ENCODE peak calls at places on chromosomes 1 and 21, in eight cellular contexts. One of them, this sample, is unnamed.

GRCh38 chr1:211859405-211859804 is 28.8 kb upstream of the LPGAT1 start:
- DNase-seq in endothelial cell of umbilical vein: no peak
- DNase-seq in IMR-90: no peak
- DNase-seq in neural progenitor cell: no peak
- DNase-seq in RWPE2: no peak
- DNase-seq in AG09309: no peak
- DNase-seq in AG10803: no peak
- DNase-seq in fibroblast of mammary gland: no peak
- DNase-seq in this sample: no peak

GRCh38 chr21:29074007-29074376 is 544 bp upstream of the CCT8 start:
- DNase-seq in endothelial cell of umbilical vein: no peak
- DNase-seq in AG10803: no peak
- DNase-seq in fibroblast of mammary gland: no peak
- DNase-seq in neural progenitor cell: no peak
- DNase-seq in IMR-90: no peak
- DNase-seq in RWPE2: no peak
- DNase-seq in AG09309: no peak
- DNase-seq in this sample: no peak

GRCh38 chr1:99992760-99993467 is 23.1 kb downstream of the SLC35A3 start:
- DNase-seq in RWPE2: no peak
- DNase-seq in IMR-90: no peak
- DNase-seq in neural progenitor cell: no peak
- DNase-seq in endothelial cell of umbilical vein: no peak
- DNase-seq in AG10803: no peak
- DNase-seq in fibroblast of mammary gland: no peak
- DNase-seq in AG09309: no peak
- DNase-seq in this sample: no peak

GRCh38 chr1:150550222-150551048 is 1.2 kb downstream of the ADAMTSL4 start:
- DNase-seq in fibroblast of mammary gland: peak
- DNase-seq in IMR-90: no peak
- DNase-seq in neural progenitor cell: peak
- DNase-seq in AG09309: no peak
- DNase-seq in endothelial cell of umbilical vein: no peak
- DNase-seq in AG10803: no peak
- DNase-seq in RWPE2: no peak
- DNase-seq in this sample: no peak

GRCh38 chr21:26753822-26754221 is 91.4 kb downstream of the ADAMTS1 start:
- DNase-seq in AG10803: no peak
- DNase-seq in IMR-90: no peak
- DNase-seq in RWPE2: no peak
- DNase-seq in fibroblast of mammary gland: no peak
- DNase-seq in AG09309: no peak
- DNase-seq in endothelial cell of umbilical vein: no peak
- DNase-seq in neural progenitor cell: no peak
- DNase-seq in this sample: no peak

GRCh38 chr1:107750364-107750959 is 214.5 kb downstream of the VAV3 start:
- DNase-seq in IMR-90: peak
- DNase-seq in AG09309: peak
- DNase-seq in RWPE2: no peak
- DNase-seq in AG10803: peak
- DNase-seq in fibroblast of mammary gland: peak
- DNase-seq in endothelial cell of umbilical vein: peak
- DNase-seq in neural progenitor cell: peak
- DNase-seq in this sample: peak

GRCh38 chr1:193712356-193712755 is 525.9 kb upstream of the B3GALT2 start:
- DNase-seq in IMR-90: no peak
- DNase-seq in RWPE2: no peak
- DNase-seq in fibroblast of mammary gland: no peak
- DNase-seq in AG10803: no peak
- DNase-seq in AG09309: no peak
- DNase-seq in endothelial cell of umbilical vein: no peak
- DNase-seq in neural progenitor cell: no peak
- DNase-seq in this sample: no peak

GRCh38 chr1:17184822-17185484 is 20.0 kb upstream of the PADI1 start:
- DNase-seq in AG09309: no peak
- DNase-seq in neural progenitor cell: no peak
- DNase-seq in RWPE2: peak
- DNase-seq in AG10803: no peak
- DNase-seq in IMR-90: no peak
- DNase-seq in fibroblast of mammary gland: no peak
- DNase-seq in endothelial cell of umbilical vein: no peak
- DNase-seq in this sample: no peak

GRCh38 chr21:41460578-41461527 is 34.8 kb downstream of the MX1 start:
- DNase-seq in RWPE2: no peak
- DNase-seq in AG10803: peak
- DNase-seq in AG09309: peak
- DNase-seq in IMR-90: peak
- DNase-seq in neural progenitor cell: peak
- DNase-seq in fibroblast of mammary gland: peak
- DNase-seq in endothelial cell of umbilical vein: peak
- DNase-seq in this sample: no peak

GRCh38 chr1:200172311-200172710 is 144.8 kb downstream of the NR5A2 start:
- DNase-seq in IMR-90: peak
- DNase-seq in neural progenitor cell: no peak
- DNase-seq in fibroblast of mammary gland: peak
- DNase-seq in AG10803: peak
- DNase-seq in endothelial cell of umbilical vein: no peak
- DNase-seq in AG09309: peak
- DNase-seq in RWPE2: no peak
- DNase-seq in this sample: no peak

GRCh38 chr1:172941456-172941855 is 109.3 kb downstream of the TNFSF18 start:
- DNase-seq in AG09309: no peak
- DNase-seq in fibroblast of mammary gland: no peak
- DNase-seq in RWPE2: no peak
- DNase-seq in AG10803: no peak
- DNase-seq in neural progenitor cell: no peak
- DNase-seq in IMR-90: no peak
- DNase-seq in endothelial cell of umbilical vein: no peak
- DNase-seq in this sample: no peak

GRCh38 chr1:70146488-70146887 is 58.9 kb downstream of the LRRC40 start:
- DNase-seq in fibroblast of mammary gland: peak
- DNase-seq in neural progenitor cell: no peak
- DNase-seq in AG10803: peak
- DNase-seq in IMR-90: peak
- DNase-seq in RWPE2: no peak
- DNase-seq in endothelial cell of umbilical vein: no peak
- DNase-seq in AG09309: no peak
- DNase-seq in this sample: no peak

GRCh38 chr1:36918604-36919003 is 115.7 kb downstream of the GRIK3 start:
- DNase-seq in AG10803: no peak
- DNase-seq in neural progenitor cell: no peak
- DNase-seq in RWPE2: no peak
- DNase-seq in fibroblast of mammary gland: no peak
- DNase-seq in IMR-90: no peak
- DNase-seq in endothelial cell of umbilical vein: no peak
- DNase-seq in AG09309: no peak
- DNase-seq in this sample: no peak

GRCh38 chr1:87074001-87074795 is 159.8 kb downstream of the HS2ST1 start:
- DNase-seq in AG10803: peak
- DNase-seq in endothelial cell of umbilical vein: no peak
- DNase-seq in neural progenitor cell: no peak
- DNase-seq in RWPE2: no peak
- DNase-seq in AG09309: no peak
- DNase-seq in IMR-90: no peak
- DNase-seq in fibroblast of mammary gland: peak
- DNase-seq in this sample: no peak

GRCh38 chr21:20404915-20405314 is 593.3 kb upstream of the NCAM2 start:
- DNase-seq in IMR-90: no peak
- DNase-seq in AG09309: no peak
- DNase-seq in fibroblast of mammary gland: no peak
- DNase-seq in endothelial cell of umbilical vein: no peak
- DNase-seq in AG10803: no peak
- DNase-seq in RWPE2: no peak
- DNase-seq in neural progenitor cell: peak
- DNase-seq in this sample: no peak

GRCh38 chr1:171576144-171576543 is 45.9 kb upstream of the MYOCOS start:
- DNase-seq in endothelial cell of umbilical vein: no peak
- DNase-seq in AG09309: no peak
- DNase-seq in AG10803: no peak
- DNase-seq in IMR-90: no peak
- DNase-seq in neural progenitor cell: no peak
- DNase-seq in RWPE2: no peak
- DNase-seq in fibroblast of mammary gland: no peak
- DNase-seq in this sample: no peak

GRCh38 chr1:199995096-199995685 is 32.3 kb upstream of the NR5A2 start:
- DNase-seq in RWPE2: no peak
- DNase-seq in AG10803: no peak
- DNase-seq in endothelial cell of umbilical vein: no peak
- DNase-seq in IMR-90: no peak
- DNase-seq in neural progenitor cell: no peak
- DNase-seq in fibroblast of mammary gland: no peak
- DNase-seq in AG09309: no peak
- DNase-seq in this sample: no peak

GRCh38 chr21:42222821-42223390 is 4.0 kb downstream of the ABCG1 start:
- DNase-seq in IMR-90: no peak
- DNase-seq in AG10803: no peak
- DNase-seq in RWPE2: peak
- DNase-seq in AG09309: no peak
- DNase-seq in endothelial cell of umbilical vein: no peak
- DNase-seq in neural progenitor cell: no peak
- DNase-seq in fibroblast of mammary gland: no peak
- DNase-seq in this sample: no peak

DNA sequence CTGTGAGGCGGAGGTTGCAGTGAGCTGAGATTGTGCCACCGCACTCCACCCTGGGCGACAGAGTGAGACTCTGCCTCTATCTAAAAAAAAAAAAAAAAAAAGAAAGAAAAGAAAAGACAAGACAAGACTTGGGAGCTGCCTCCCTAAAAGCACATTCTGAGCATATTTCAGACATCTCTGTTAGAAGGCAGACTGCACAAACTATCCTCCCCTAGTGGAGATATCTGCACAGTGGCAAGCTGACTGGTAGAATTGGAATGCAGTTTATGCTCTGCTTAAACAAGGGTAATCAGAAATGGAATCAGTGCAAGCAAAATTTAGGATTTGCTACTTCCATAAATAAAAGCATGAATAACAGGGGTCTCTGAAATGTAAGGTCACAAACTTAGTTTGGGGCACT is 31.8 kb downstream of the GNG4 start:
- DNase-seq in AG10803: peak
- DNase-seq in IMR-90: peak
- DNase-seq in fibroblast of mammary gland: peak
- DNase-seq in neural progenitor cell: no peak
- DNase-seq in RWPE2: no peak
- DNase-seq in AG09309: peak
- DNase-seq in endothelial cell of umbilical vein: no peak
- DNase-seq in this sample: no peak
- TF ChIP-seq CTCF in AG10803: peak
- TF ChIP-seq CTCF in IMR-90: peak
- TF ChIP-seq CTCF in fibroblast of mammary gland: peak
- TF ChIP-seq CTCF in neural progenitor cell: no peak
- TF ChIP-seq CTCF in RWPE2: no peak
- TF ChIP-seq CTCF in AG09309: peak
- TF ChIP-seq CTCF in endothelial cell of umbilical vein: no peak
- TF ChIP-seq CTCF in this sample: peak

GRCh38 chr21:31295676-31296075 is 48.4 kb downstream of the TIAM1 start:
- DNase-seq in fibroblast of mammary gland: no peak
- DNase-seq in neural progenitor cell: no peak
- DNase-seq in endothelial cell of umbilical vein: no peak
- DNase-seq in IMR-90: no peak
- DNase-seq in AG10803: no peak
- DNase-seq in RWPE2: no peak
- DNase-seq in AG09309: no peak
- DNase-seq in this sample: no peak

GRCh38 chr21:31290765-31291164 is 53.3 kb downstream of the TIAM1 start:
- DNase-seq in RWPE2: no peak
- DNase-seq in fibroblast of mammary gland: peak
- DNase-seq in AG09309: no peak
- DNase-seq in IMR-90: no peak
- DNase-seq in neural progenitor cell: no peak
- DNase-seq in endothelial cell of umbilical vein: no peak
- DNase-seq in AG10803: no peak
- DNase-seq in this sample: no peak

GRCh38 chr21:31293986-31294385 is 50.1 kb downstream of the TIAM1 start:
- DNase-seq in endothelial cell of umbilical vein: peak
- DNase-seq in fibroblast of mammary gland: peak
- DNase-seq in AG10803: peak
- DNase-seq in AG09309: peak
- DNase-seq in RWPE2: no peak
- DNase-seq in IMR-90: peak
- DNase-seq in neural progenitor cell: no peak
- DNase-seq in this sample: peak

GRCh38 chr21:31298618-31299269 is 45.3 kb downstream of the TIAM1 start:
- DNase-seq in endothelial cell of umbilical vein: no peak
- DNase-seq in neural progenitor cell: no peak
- DNase-seq in RWPE2: no peak
- DNase-seq in IMR-90: no peak
- DNase-seq in AG09309: no peak
- DNase-seq in AG10803: no peak
- DNase-seq in fibroblast of mammary gland: peak
- DNase-seq in this sample: no peak

GRCh38 chr21:31294691-31295090 is 49.4 kb downstream of the TIAM1 start:
- DNase-seq in AG09309: no peak
- DNase-seq in RWPE2: no peak
- DNase-seq in IMR-90: no peak
- DNase-seq in AG10803: no peak
- DNase-seq in fibroblast of mammary gland: no peak
- DNase-seq in neural progenitor cell: no peak
- DNase-seq in endothelial cell of umbilical vein: no peak
- DNase-seq in this sample: no peak
- H3K4me3 ChIP-seq in AG09309: no peak
- H3K4me3 ChIP-seq in RWPE2: no peak
- H3K4me3 ChIP-seq in IMR-90: no peak
- H3K4me3 ChIP-seq in AG10803: no peak
- H3K4me3 ChIP-seq in fibroblast of mammary gland: no peak
- H3K4me3 ChIP-seq in neural progenitor cell: no peak
- H3K4me3 ChIP-seq in endothelial cell of umbilical vein: no peak
- H3K4me3 ChIP-seq in this sample: no peak

GRCh38 chr1:9128520-9129371 is at the start of gene GPR157:
- DNase-seq in RWPE2: peak
- DNase-seq in AG10803: peak
- DNase-seq in AG09309: no peak
- DNase-seq in neural progenitor cell: peak
- DNase-seq in IMR-90: peak
- DNase-seq in fibroblast of mammary gland: peak
- DNase-seq in endothelial cell of umbilical vein: peak
- DNase-seq in this sample: no peak
- TF ChIP-seq CTCF in RWPE2: peak
- TF ChIP-seq CTCF in AG10803: peak
- TF ChIP-seq CTCF in AG09309: peak
- TF ChIP-seq CTCF in neural progenitor cell: peak
- TF ChIP-seq CTCF in IMR-90: peak
- TF ChIP-seq CTCF in fibroblast of mammary gland: no peak
- TF ChIP-seq CTCF in endothelial cell of umbilical vein: peak
- TF ChIP-seq CTCF in this sample: no peak

DNA sequence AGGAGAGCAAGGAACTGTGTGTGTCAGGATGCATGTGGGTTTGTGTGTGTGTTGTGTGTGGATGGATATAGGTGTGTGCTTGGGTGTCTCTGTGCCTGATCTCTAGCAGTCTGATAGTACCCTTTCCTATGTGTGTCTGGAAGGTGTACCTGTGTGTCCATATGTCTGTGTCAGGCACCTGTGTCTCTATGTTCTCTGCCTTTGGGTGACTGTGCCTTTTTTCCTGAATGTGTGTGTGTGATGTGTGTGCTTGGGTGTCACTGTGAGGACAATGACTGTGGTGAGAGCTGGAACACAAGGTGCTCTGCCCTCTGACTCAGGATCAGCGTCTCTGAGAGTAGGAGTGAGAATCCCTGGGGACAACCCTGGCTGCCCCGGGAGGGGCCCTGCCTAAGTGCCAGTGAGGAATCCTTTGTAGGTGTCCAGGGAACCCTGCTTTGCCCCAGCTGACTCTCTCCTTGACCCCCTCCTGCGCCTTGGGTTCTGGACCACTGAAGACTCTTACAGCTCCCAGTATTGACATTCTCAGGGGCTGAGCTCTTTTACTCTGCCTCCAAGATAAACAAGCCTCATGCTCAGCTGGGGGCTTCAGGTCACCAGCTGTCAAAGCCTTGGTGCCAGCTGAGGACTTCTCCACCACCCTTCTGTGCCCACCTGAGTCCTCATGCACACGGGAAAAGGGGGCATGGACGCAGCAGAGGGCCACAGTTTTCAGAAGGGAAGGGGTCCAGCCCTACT is 710 bp upstream of the EFNA3 start:
- DNase-seq in fibroblast of mammary gland: peak
- DNase-seq in neural progenitor cell: no peak
- DNase-seq in RWPE2: no peak
- DNase-seq in endothelial cell of umbilical vein: no peak
- DNase-seq in AG09309: no peak
- DNase-seq in AG10803: no peak
- DNase-seq in IMR-90: no peak
- DNase-seq in this sample: no peak
- H3K4me3 ChIP-seq in fibroblast of mammary gland: no peak
- H3K4me3 ChIP-seq in neural progenitor cell: peak
- H3K4me3 ChIP-seq in RWPE2: no peak
- H3K4me3 ChIP-seq in endothelial cell of umbilical vein: no peak
- H3K4me3 ChIP-seq in AG09309: no peak
- H3K4me3 ChIP-seq in AG10803: no peak
- H3K4me3 ChIP-seq in IMR-90: no peak
- H3K4me3 ChIP-seq in this sample: no peak

This sample was measured in retinal pigment epithelial cell.